ENCODE peak calls at places on chromosomes 2 and 18, in four cellular contexts. P is Kasumi-1, Q is KBM-7, T is activated gamma-delta T cell treated with Interleukin-2 at 50 U/mL for 16 hours. D is an unnamed sample.

GRCh38 chr2:76667764-76668163 is 854.4 kb downstream of the LRRTM4 start:
- DNase-seq in P (no peak), Q (no peak), T (no peak), D (no peak)

GRCh38 chr18:62954341-62954740 is 239.0 kb downstream of the PHLPP1 start:
- DNase-seq in P (no peak), Q (no peak), T (no peak), D (no peak)

GRCh38 chr2:209476367-209477191 is 52.7 kb downstream of the MAP2 start:
- DNase-seq in P (no peak), Q (no peak), T (no peak), D (no peak)

GRCh38 chr18:21063011-21063410 is 48.6 kb downstream of the ROCK1 start:
- DNase-seq in P (no peak), Q (no peak), T (no peak), D (no peak)

GRCh38 chr2:14232212-14232611 is 400.3 kb upstream of the LRATD1 start:
- DNase-seq in P (no peak), Q (no peak), T (no peak), D (no peak)

GRCh38 chr18:39624934-39625333 is 2059.3 kb upstream of the CELF4 start:
- DNase-seq in P (no peak), Q (no peak), T (no peak), D (no peak)

GRCh38 chr2:43020296-43020695 is 206.1 kb downstream of the ZFP36L2 start:
- DNase-seq in P (no peak), Q (no peak), T (no peak), D (no peak)

GRCh38 chr2:168160897-168161296 is 86.5 kb downstream of the STK39 start:
- DNase-seq in P (peak), Q (peak), T (no peak), D (no peak)

GRCh38 chr18:10476430-10476829 is 22.0 kb downstream of the APCDD1 start:
- DNase-seq in P (no peak), Q (no peak), T (no peak), D (no peak)

GRCh38 chr18:8584798-8585197 is 24.4 kb upstream of the RAB12 start:
- DNase-seq in P (no peak), Q (no peak), T (no peak), D (no peak)

GRCh38 chr2:38982497-38982896 is 92.8 kb downstream of the ARHGEF33 start:
- DNase-seq in P (no peak), Q (no peak), T (no peak), D (no peak)

GRCh38 chr2:226794077-226794670 is 5.4 kb downstream of the IRS1 start:
- DNase-seq in P (no peak), Q (no peak), T (no peak), D (no peak)

GRCh38 chr18:63320690-63321265 is 1.2 kb upstream of the BCL2 start:
- DNase-seq in P (peak), Q (peak), T (peak), D (peak)

GRCh38 chr18:65363911-65364632 is 386.7 kb upstream of the CDH7 start:
- DNase-seq in P (no peak), Q (no peak), T (no peak), D (no peak)

GRCh38 chr18:11761553-11761952 is 72.5 kb downstream of the GNAL start:
- DNase-seq in P (no peak), Q (no peak), T (no peak), D (no peak)

GRCh38 chr2:163664610-163665009 is 71.2 kb downstream of the FIGN start:
- DNase-seq in P (no peak), Q (no peak), T (no peak), D (no peak)

GRCh38 chr2:218671077-218671653 is 637 bp downstream of the RNF25 start:
- DNase-seq in P (no peak), Q (peak), T (no peak), D (no peak)

GRCh38 chr2:17869128-17869527 is 9.3 kb upstream of the KCNS3 start:
- DNase-seq in P (no peak), Q (no peak), T (no peak), D (no peak)

GRCh38 chr18:70086085-70086484 is 119.4 kb downstream of the RTTN start:
- DNase-seq in P (no peak), Q (no peak), T (no peak), D (no peak)

GRCh38 chr18:12657849-12658829 is at the start of gene SPIRE1:
- DNase-seq in P (no peak), Q (peak), T (peak), D (peak)

GRCh38 chr18:2547477-2548087 is 23.7 kb downstream of the METTL4 start:
- DNase-seq in P (peak), Q (peak), T (no peak), D (no peak)

GRCh38 chr2:216371756-216372702 is at the start of gene MARCHF4:
- DNase-seq in P (peak), Q (peak), T (peak), D (peak)

GRCh38 chr18:3383381-3383915 is 66.5 kb upstream of the TGIF1 start:
- DNase-seq in P (no peak), Q (no peak), T (no peak), D (no peak)

GRCh38 chr2:19577668-19578067 is 219.2 kb upstream of the OSR1 start:
- DNase-seq in P (no peak), Q (no peak), T (no peak), D (no peak)

GRCh38 chr2:46034535-46034934 is 262.7 kb upstream of the EPAS1 start:
- DNase-seq in P (no peak), Q (no peak), T (no peak), D (no peak)

GRCh38 chr2:220512419-220512818 is 885.0 kb downstream of the SLC4A3 start:
- DNase-seq in P (no peak), Q (no peak), T (no peak), D (no peak)

GRCh38 chr2:45823723-45824206 is 172.3 kb downstream of the PRKCE start:
- DNase-seq in P (no peak), Q (no peak), T (no peak), D (no peak)

GRCh38 chr18:57915848-57916596 is 112.9 kb upstream of the ATP8B1 start:
- DNase-seq in P (peak), Q (no peak), T (no peak), D (no peak)

GRCh38 chr2:233100192-233100998 is 40.3 kb downstream of the INPP5D start:
- DNase-seq in P (peak), Q (peak), T (peak), D (peak)

GRCh38 chr18:74250131-74250530 is 41.6 kb downstream of the CYB5A start:
- DNase-seq in P (no peak), Q (no peak), T (no peak), D (no peak)

D was measured in activated T-cell treated with anti-CD3 and anti-CD28 coated beads for 48 hours.